ENCODE peak calls at places on chromosomes 13 and 19, in nine cellular contexts. A is tibial nerve; Y is HAP-1; N is keratinocyte; E is CD4-positive, alpha-beta T cell; L is bronchial epithelial cell; Q is CD4-positive, CD25-positive, alpha-beta regulatory T cell; R is pancreas; O is H9. T is an unnamed sample.

GRCh38 chr19:4575978-4576933 is 16.8 kb upstream of the SEMA6B start:
- DNase-seq in Y (peak; percentile 90), A (peak; percentile 78), Q (peak; percentile 49), R (peak; percentile 77), N (no peak), O (peak; percentile 84), E (peak; percentile 62), L (peak; percentile 27), T (peak; percentile 36)

GRCh38 chr19:19232231-19232630 is 20.5 kb downstream of the NCAN start:
- DNase-seq in E (no peak), L (no peak), R (no peak), O (no peak), N (no peak), Y (no peak), A (no peak), Q (no peak), T (no peak)

GRCh38 chr13:114097893-114098688 is 34.3 kb downstream of the RASA3 start:
- DNase-seq in O (no peak), Q (no peak), L (no peak), N (no peak), Y (peak; percentile 3), E (no peak), A (no peak), R (peak; percentile 51), T (no peak)

GRCh38 chr19:40603071-40603718 is 2.0 kb downstream of the LTBP4 start:
- DNase-seq in L (peak; percentile 59), N (no peak), E (no peak), O (no peak), R (no peak), Q (no peak), Y (peak; percentile 50), A (no peak), T (no peak)

GRCh38 chr13:95237310-95237870 is 63.9 kb downstream of the ABCC4 start:
- DNase-seq in Q (no peak), L (no peak), E (no peak), O (no peak), Y (no peak), A (no peak), N (no peak), R (no peak), T (no peak)

GRCh38 chr13:45879666-45880065 is 28.1 kb upstream of the SIAH3 start:
- DNase-seq in L (peak; percentile 33), R (no peak), E (no peak), N (no peak), O (peak; percentile 72), Q (no peak), Y (peak; percentile 41), A (no peak), T (peak; percentile 33)

GRCh38 chr19:10760268-10760944 is 42.5 kb downstream of the DNM2 start:
- DNase-seq in Y (no peak), L (no peak), E (no peak), R (no peak), N (no peak), Q (peak; percentile 19), O (no peak), A (no peak), T (peak; percentile 67)

GRCh38 chr13:65656740-65657329 is 1573.3 kb downstream of the PCDH9 start:
- DNase-seq in R (no peak), O (no peak), Q (no peak), A (no peak), N (no peak), E (no peak), L (peak; percentile 22), Y (no peak), T (no peak)

GRCh38 chr13:30577381-30577780 is 40.3 kb upstream of the USPL1 start:
- DNase-seq in A (no peak), Y (no peak), N (peak; percentile 26), Q (peak; percentile 3), O (no peak), E (peak; percentile 5), L (peak; percentile 89), R (no peak), T (peak; percentile 18)

GRCh38 chr13:99922631-99923404 is 48.7 kb downstream of the ZIC5 start:
- DNase-seq in O (no peak), L (no peak), R (no peak), E (no peak), Y (no peak), A (no peak), N (no peak), Q (no peak), T (peak; percentile 77)

GRCh38 chr19:44925114-44925891 is 10.9 kb downstream of the APOC1 start:
- DNase-seq in R (peak; percentile 47), N (no peak), L (no peak), E (no peak), A (peak; percentile 81), Y (no peak), O (no peak), Q (no peak), T (no peak)

GRCh38 chr13:79380943-79381445 is 25.1 kb downstream of the RBM26 start:
- DNase-seq in E (no peak), Q (no peak), L (no peak), A (no peak), Y (no peak), O (no peak), R (no peak), N (no peak), T (peak; percentile 59)

GRCh38 chr13:23674795-23675640 is 104.8 kb downstream of the TNFRSF19 start:
- DNase-seq in N (peak; percentile 71), R (no peak), L (peak; percentile 99), Q (no peak), E (no peak), O (no peak), A (no peak), Y (no peak), T (no peak)

GRCh38 chr19:43560687-43561086 is 14.6 kb downstream of the XRCC1 start:
- DNase-seq in R (no peak), E (no peak), Q (no peak), Y (no peak), A (no peak), N (no peak), O (peak; percentile 40), L (no peak), T (no peak)

GRCh38 chr19:38228005-38228377 is 4.0 kb upstream of the DPF1 start:
- DNase-seq in Y (peak; percentile 78), E (no peak), A (no peak), N (no peak), R (no peak), L (no peak), O (no peak), Q (no peak), T (no peak)

GRCh38 chr19:38229585-38230073 is 5.6 kb upstream of the DPF1 start:
- DNase-seq in E (peak; percentile 25), O (peak; percentile 79), R (peak; percentile 72), A (no peak), Y (peak; percentile 94), N (peak; percentile 45), Q (peak; percentile 39), L (peak; percentile 43), T (peak; percentile 37)

GRCh38 chr19:38224014-38224862 is at the start of gene DPF1:
- DNase-seq in N (peak; percentile 48), Q (peak; percentile 24), E (no peak), R (peak; percentile 60), A (no peak), O (peak; percentile 90), L (peak; percentile 44), Y (peak; percentile 92), T (peak; percentile 26)

GRCh38 chr19:38228491-38229439 is 4.7 kb upstream of the DPF1 start:
- DNase-seq in Y (peak; percentile 90), Q (no peak), A (no peak), N (no peak), R (peak; percentile 72), O (peak; percentile 64), E (no peak), L (no peak), T (no peak)

DNA sequence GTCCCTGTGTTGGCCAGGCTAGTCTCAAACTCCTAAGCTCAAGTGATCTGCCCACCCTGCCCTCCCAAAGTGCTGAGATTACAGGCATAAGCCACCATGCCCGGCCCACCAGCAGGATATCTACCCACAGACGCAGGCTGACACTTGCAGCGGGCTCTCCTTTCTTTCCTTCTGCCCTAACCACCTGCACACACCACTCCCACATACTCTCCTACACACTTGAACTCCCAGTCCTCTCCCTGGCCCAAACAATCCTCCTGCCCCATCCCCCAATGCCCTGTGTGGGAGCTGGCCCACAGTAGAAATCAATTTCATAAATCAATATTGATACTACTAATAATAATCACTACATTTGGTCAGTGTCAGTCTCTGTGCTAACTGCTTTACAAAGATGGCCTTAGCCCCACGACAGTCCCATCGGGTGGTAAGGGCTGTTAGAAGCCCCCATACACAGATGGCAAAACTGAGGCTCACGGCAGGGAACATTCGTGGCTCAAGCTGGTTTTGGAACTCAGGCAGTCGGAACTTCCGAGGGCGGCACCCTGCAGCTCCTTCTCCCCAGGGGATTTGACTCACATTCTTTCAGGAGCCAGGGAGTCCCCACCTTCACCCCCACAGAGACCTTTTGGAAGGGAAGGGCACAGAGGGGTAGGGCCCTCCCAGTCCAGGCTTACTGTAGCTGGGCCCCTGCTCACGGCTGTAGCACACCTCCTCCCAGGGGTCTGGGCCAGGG is 3.4 kb upstream of the DPF1 start:
- DNase-seq in E (no peak), A (no peak), N (no peak), L (no peak), R (no peak), Y (peak; percentile 42), Q (no peak), O (no peak), T (no peak)
- H3K27me3 ChIP-seq in E (peaks cover 74% of the 10 kb centered on the region), A (no peaks in the 10 kb centered on the region), N (peaks cover 4% of the 10 kb centered on the region), L (peaks cover 3% of the 10 kb centered on the region), R (no peaks in the 10 kb centered on the region), Y (peaks cover 8% of the 10 kb centered on the region), Q (peaks cover 17% of the 10 kb centered on the region), O (no peaks in the 10 kb centered on the region), T (peaks cover 8% of the 10 kb centered on the region)

GRCh38 chr19:13503570-13504235 is 2.6 kb downstream of the CACNA1A start:
- DNase-seq in Y (no peak), A (no peak), O (no peak), R (no peak), E (no peak), N (no peak), Q (no peak), L (no peak), T (no peak)
- H3K27me3 ChIP-seq in Y (peaks cover 34% of the 10 kb centered on the region), A (no peaks in the 10 kb centered on the region), O (no peaks in the 10 kb centered on the region), R (no peaks in the 10 kb centered on the region), E (peaks cover 62% of the 10 kb centered on the region), N (peaks cover 46% of the 10 kb centered on the region), Q (peaks cover 10% of the 10 kb centered on the region), L (peaks cover 11% of the 10 kb centered on the region), T (peaks cover 15% of the 10 kb centered on the region)

DNA sequence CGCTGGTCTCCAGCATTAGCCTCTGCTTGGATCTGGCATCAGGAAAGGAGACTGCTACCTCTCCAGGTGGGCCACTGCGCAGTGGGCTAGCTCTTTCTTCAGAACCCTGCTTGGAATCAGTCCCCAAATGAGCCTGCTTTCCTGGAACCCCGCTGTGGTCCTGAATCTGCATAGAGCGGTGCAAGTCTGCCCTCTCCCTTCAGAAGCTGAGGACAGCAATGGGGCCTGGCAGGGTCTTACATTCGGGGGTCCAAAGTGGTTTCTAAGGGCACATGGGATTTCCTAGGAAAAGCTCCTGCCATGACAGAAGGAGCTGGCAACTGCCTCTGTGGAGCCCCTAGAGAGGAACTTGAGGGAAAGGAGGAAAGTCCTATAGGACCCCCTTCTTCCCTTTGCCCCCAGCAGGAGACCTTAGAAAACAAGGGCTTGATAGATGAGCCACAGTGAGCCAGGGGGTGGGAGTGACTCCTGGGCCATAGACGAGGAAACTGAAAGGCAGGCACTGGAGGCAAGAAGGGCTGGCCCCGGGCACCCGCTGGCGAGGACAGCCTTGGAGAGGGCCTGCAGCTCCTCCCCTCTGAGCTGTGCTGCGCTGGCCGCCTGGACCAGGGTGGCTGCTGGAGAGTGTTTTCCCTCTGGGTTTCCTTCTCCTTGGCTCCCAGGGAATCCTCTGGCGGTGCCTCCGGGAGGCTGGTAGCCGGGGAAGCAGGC is 1.4 kb upstream of the VSTM2B start:
- DNase-seq in A (no peak), E (no peak), Y (no peak), R (no peak), Q (no peak), L (no peak), N (no peak), O (peak; percentile 64), T (no peak)
- H3K27me3 ChIP-seq in A (no peaks in the 10 kb centered on the region), E (peaks cover 73% of the 10 kb centered on the region), Y (peaks cover 44% of the 10 kb centered on the region), R (no peaks in the 10 kb centered on the region), Q (peaks cover 11% of the 10 kb centered on the region), L (peaks cover 37% of the 10 kb centered on the region), N (peaks cover 60% of the 10 kb centered on the region), O (peaks cover 48% of the 10 kb centered on the region), T (peaks cover 20% of the 10 kb centered on the region)

GRCh38 chr19:41914191-41914834 is 13.9 kb downstream of the ERFL start:
- DNase-seq in Y (no peak), A (no peak), L (no peak), E (no peak), R (no peak), O (no peak), N (no peak), Q (no peak), T (no peak)
- H3K27me3 ChIP-seq in Y (peaks cover 58% of the 10 kb centered on the region), A (no peaks in the 10 kb centered on the region), L (peaks cover 47% of the 10 kb centered on the region), E (peaks cover 44% of the 10 kb centered on the region), R (no peaks in the 10 kb centered on the region), O (peaks cover 84% of the 10 kb centered on the region), N (peaks cover 83% of the 10 kb centered on the region), Q (peaks cover 19% of the 10 kb centered on the region), T (peaks cover 41% of the 10 kb centered on the region)

T was measured in small intestine.